ENCODE peak calls at places on chromosomes 7 and 10, in nine cellular contexts. M, X, H, S, D, Y, U, E and Q are unnamed samples.

GRCh38 chr7:130672146-130672545 is 3.6 kb upstream of the COPG2 start:
- DNase-seq in E (no peak), D (no peak), U (no peak), M (no peak), S (no peak), H (no peak), X (no peak), Y (no peak), Q (no peak)

GRCh38 chr10:89793649-89794254 is 92.4 kb downstream of the KIF20B start:
- DNase-seq in Y (peak), M (peak), S (no peak), X (peak), E (peak), U (peak), D (peak), H (peak), Q (peak)

GRCh38 chr7:6424702-6425072 is 23.1 kb downstream of the DAGLB start:
- DNase-seq in Y (no peak), X (no peak), D (no peak), H (no peak), S (no peak), U (no peak), M (no peak), E (no peak), Q (no peak)

GRCh38 chr7:74061840-74062539 is 21.6 kb upstream of the LIMK1 start:
- DNase-seq in H (peak), U (peak), M (peak), D (peak), S (no peak), E (peak), Y (no peak), X (no peak), Q (no peak)

GRCh38 chr7:159154243-159154642 is 9.6 kb upstream of the VIPR2 start:
- DNase-seq in H (no peak), Y (no peak), E (no peak), M (no peak), X (no peak), U (no peak), D (no peak), S (peak), Q (no peak)

GRCh38 chr10:103479135-103479534 is at the start of gene CALHM3:
- DNase-seq in D (no peak), Y (no peak), U (peak), X (no peak), M (no peak), S (no peak), H (no peak), E (no peak), Q (no peak)

GRCh38 chr7:157877298-157877840 is 540.6 kb downstream of the DNAJB6 start:
- DNase-seq in H (no peak), Y (no peak), U (no peak), E (no peak), M (no peak), S (no peak), X (no peak), D (no peak), Q (no peak)

GRCh38 chr10:15084502-15084922 is 4.1 kb downstream of the ACBD7 start:
- DNase-seq in E (peak), D (peak), U (peak), Y (no peak), S (peak), X (no peak), M (peak), H (peak), Q (no peak)

GRCh38 chr7:113084499-113085172 is 2.0 kb downstream of the GPR85 start:
- DNase-seq in M (no peak), U (no peak), H (no peak), Y (no peak), X (no peak), D (no peak), E (no peak), S (no peak), Q (no peak)

GRCh38 chr10:14056545-14057332 is 274.0 kb downstream of the FRMD4A start:
- DNase-seq in S (no peak), Y (peak), U (peak), H (no peak), D (peak), E (peak), X (no peak), M (no peak), Q (no peak)

GRCh38 chr10:86942441-86943315 is 14.7 kb downstream of the MMRN2 start:
- DNase-seq in H (no peak), X (no peak), U (no peak), E (no peak), D (no peak), M (no peak), S (peak), Y (no peak), Q (no peak)

GRCh38 chr10:11440250-11441150 is 170.9 kb downstream of the USP6NL start:
- DNase-seq in U (no peak), M (no peak), X (no peak), H (no peak), D (no peak), S (no peak), E (no peak), Y (no peak), Q (no peak)

GRCh38 chr10:110456523-110457091 is 41.1 kb upstream of the DUSP5 start:
- DNase-seq in Y (no peak), M (no peak), D (peak), E (peak), H (no peak), U (peak), X (no peak), S (no peak), Q (no peak)

GRCh38 chr7:39651262-39651661 is 27.9 kb downstream of the RALA start:
- DNase-seq in Y (no peak), D (peak), M (no peak), H (no peak), E (peak), X (no peak), U (no peak), S (no peak), Q (no peak)

GRCh38 chr7:20053334-20054104 is 163.7 kb downstream of the MACC1 start:
- DNase-seq in X (no peak), E (no peak), Y (no peak), U (no peak), M (no peak), D (no peak), S (no peak), H (no peak), Q (no peak)

GRCh38 chr7:34042406-34042805 is 137.1 kb downstream of the BMPER start:
- DNase-seq in U (no peak), M (no peak), Y (no peak), H (no peak), E (no peak), D (peak), X (no peak), S (no peak), Q (no peak)

GRCh38 chr7:121450631-121451030 is 54.5 kb upstream of the FAM3C start:
- DNase-seq in Y (no peak), S (no peak), M (no peak), D (no peak), X (no peak), U (no peak), E (no peak), H (no peak), Q (no peak)

GRCh38 chr7:37756797-37757551 is 73.4 kb downstream of the GPR141 start:
- DNase-seq in U (no peak), M (no peak), E (no peak), Y (no peak), D (no peak), X (no peak), H (no peak), S (no peak), Q (no peak)

GRCh38 chr7:1940863-1941262 is 270.8 kb downstream of the ELFN1 start:
- DNase-seq in U (no peak), X (no peak), S (no peak), E (no peak), H (no peak), M (no peak), Y (no peak), D (no peak), Q (no peak)

GRCh38 chr10:21675157-21675796 is 141.2 kb downstream of the MLLT10 start:
- DNase-seq in M (peak), X (peak), H (no peak), S (peak), E (peak), D (peak), U (peak), Y (peak), Q (no peak)

GRCh38 chr10:96369890-96370574 is 11.2 kb upstream of the OPALIN start:
- DNase-seq in E (no peak), D (no peak), M (no peak), H (no peak), Y (no peak), U (peak), X (no peak), S (no peak), Q (no peak)

GRCh38 chr10:79090134-79090803 is 21.5 kb downstream of the ZMIZ1 start:
- DNase-seq in S (no peak), H (no peak), D (peak), Y (no peak), M (no peak), U (no peak), X (no peak), E (peak), Q (no peak)

GRCh38 chr10:119516381-119517234 is 25.9 kb downstream of the RGS10 start:
- DNase-seq in M (no peak), Y (no peak), E (no peak), X (no peak), U (peak), D (peak), S (no peak), H (no peak), Q (no peak)

GRCh38 chr7:127895814-127896280 is 135.4 kb downstream of the LRRC4 start:
- DNase-seq in H (no peak), M (no peak), E (no peak), S (no peak), X (no peak), D (no peak), Y (no peak), U (no peak), Q (no peak)

GRCh38 chr10:75525646-75526045 is 94.2 kb downstream of the LRMDA start:
- DNase-seq in H (no peak), E (no peak), Y (no peak), U (peak), X (no peak), S (no peak), M (no peak), D (no peak), Q (no peak)

GRCh38 chr7:43572516-43573049 is 10.3 kb upstream of the STK17A start:
- DNase-seq in Y (no peak), E (peak), H (peak), S (no peak), U (peak), X (no peak), M (no peak), D (peak), Q (no peak)

GRCh38 chr10:30818854-30819253 is 189.3 kb upstream of the LYZL2 start:
- DNase-seq in Y (no peak), M (no peak), D (no peak), X (no peak), U (no peak), E (peak), H (no peak), S (no peak), Q (no peak)

GRCh38 chr7:31084226-31084625 is 32.1 kb downstream of the ADCYAP1R1 start:
- DNase-seq in D (no peak), U (no peak), X (no peak), H (no peak), Y (no peak), M (no peak), E (no peak), S (no peak), Q (no peak)

GRCh38 chr7:105003275-105003674 is 10.7 kb upstream of the KMT2E start:
- DNase-seq in E (peak), X (no peak), M (no peak), D (peak), H (peak), S (no peak), U (peak), Y (no peak), Q (no peak)

GRCh38 chr10:106615081-106615480 is 549.4 kb downstream of the SORCS1 start:
- DNase-seq in Y (no peak), U (no peak), M (no peak), S (no peak), D (peak), X (no peak), E (peak), H (no peak), Q (no peak)

GRCh38 chr10:59582058-59582457 is 127.6 kb downstream of the SLC16A9 start:
- DNase-seq in S (no peak), D (no peak), H (peak), X (no peak), M (no peak), E (no peak), Y (no peak), U (no peak), Q (no peak)

GRCh38 chr7:28481131-28481926 is 69.0 kb downstream of the CREB5 start:
- DNase-seq in M (no peak), E (peak), Y (no peak), U (no peak), S (no peak), X (no peak), H (no peak), D (peak), Q (no peak)

GRCh38 chr10:37711617-37712488 is 145.6 kb downstream of the ZNF248 start:
- DNase-seq in X (no peak), U (no peak), S (no peak), D (no peak), H (no peak), M (no peak), Y (no peak), E (no peak), Q (no peak)

GRCh38 chr7:90155206-90155605 is 937 bp downstream of the STEAP1 start:
- DNase-seq in H (no peak), Y (no peak), X (no peak), D (no peak), U (peak), E (peak), S (no peak), M (no peak), Q (no peak)

GRCh38 chr7:7696458-7697119 is 21.8 kb downstream of the RPA3 start:
- DNase-seq in M (peak), D (peak), U (peak), E (no peak), S (no peak), X (no peak), Y (no peak), H (no peak), Q (no peak)

GRCh38 chr10:126854726-126855125 is 50.5 kb upstream of the DOCK1 start:
- DNase-seq in E (no peak), X (no peak), Y (no peak), U (no peak), H (no peak), M (no peak), S (no peak), D (no peak), Q (peak)

GRCh38 chr10:126851414-126851813 is 53.8 kb upstream of the DOCK1 start:
- DNase-seq in H (no peak), U (no peak), E (no peak), X (no peak), D (no peak), M (no peak), S (no peak), Y (no peak), Q (no peak)

GRCh38 chr10:126857178-126857806 is 47.9 kb upstream of the DOCK1 start:
- DNase-seq in Y (no peak), X (no peak), U (no peak), H (no peak), E (no peak), D (no peak), M (no peak), S (no peak), Q (no peak)
- TF ChIP-seq CTCF in Y (no peak), X (no peak), U (no peak), H (no peak), E (no peak), D (peak), M (no peak), S (no peak), Q (no peak)

DNA sequence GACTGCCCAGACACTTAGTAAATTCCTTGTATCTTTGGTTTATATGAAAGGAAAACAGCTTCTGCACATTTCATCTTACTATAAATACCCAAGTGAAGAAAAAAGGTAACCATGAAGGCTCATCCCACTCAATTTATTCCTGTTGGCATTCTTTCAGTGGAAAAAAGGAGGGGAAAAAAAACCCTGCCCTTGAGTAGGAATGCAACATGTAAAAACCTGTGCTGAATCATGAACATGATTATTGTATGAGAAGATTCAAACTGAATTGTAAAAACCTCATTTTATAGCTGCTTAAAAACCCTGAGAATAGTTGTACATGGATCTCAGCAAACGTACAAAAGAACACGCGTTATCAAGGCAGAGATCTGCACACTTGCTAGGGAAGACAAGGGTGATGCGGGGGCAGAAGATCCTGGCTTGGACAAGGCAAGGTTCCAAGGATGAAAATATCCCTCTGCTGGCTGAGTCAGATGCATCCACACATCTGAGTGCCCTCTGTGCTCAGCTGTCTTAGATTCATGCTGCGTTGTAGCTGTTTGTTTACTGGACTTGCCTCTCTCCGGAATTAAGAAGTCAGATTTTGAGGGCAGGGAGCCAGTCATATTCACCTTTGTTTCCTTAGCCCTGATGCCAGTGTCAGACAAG is 658.2 kb downstream of the PARD3 start:
- DNase-seq in X (no peak), Y (no peak), D (peak), H (no peak), S (no peak), M (no peak), E (peak), U (peak), Q (no peak)
- TF ChIP-seq CTCF in X (no peak), Y (no peak), D (peak), H (peak), S (no peak), M (no peak), E (peak), U (peak), Q (no peak)

GRCh38 chr10:100883322-100883821 is 29.4 kb upstream of the SLF2 start:
- DNase-seq in E (no peak), H (no peak), U (no peak), D (no peak), M (no peak), S (no peak), X (no peak), Y (no peak), Q (no peak)

GRCh38 chr10:100879741-100880360 is 32.9 kb upstream of the SLF2 start:
- DNase-seq in X (peak), E (no peak), H (no peak), U (no peak), M (peak), Y (no peak), S (no peak), D (no peak), Q (no peak)

GRCh38 chr10:100881552-100882250 is 31.1 kb upstream of the SLF2 start:
- DNase-seq in E (no peak), D (no peak), Y (no peak), M (no peak), H (no peak), U (no peak), S (no peak), X (no peak), Q (no peak)

GRCh38 chr10:100882681-100883321 is 30.0 kb upstream of the SLF2 start:
- DNase-seq in S (no peak), U (no peak), D (peak), Y (no peak), H (peak), E (peak), M (no peak), X (no peak), Q (no peak)

DNA sequence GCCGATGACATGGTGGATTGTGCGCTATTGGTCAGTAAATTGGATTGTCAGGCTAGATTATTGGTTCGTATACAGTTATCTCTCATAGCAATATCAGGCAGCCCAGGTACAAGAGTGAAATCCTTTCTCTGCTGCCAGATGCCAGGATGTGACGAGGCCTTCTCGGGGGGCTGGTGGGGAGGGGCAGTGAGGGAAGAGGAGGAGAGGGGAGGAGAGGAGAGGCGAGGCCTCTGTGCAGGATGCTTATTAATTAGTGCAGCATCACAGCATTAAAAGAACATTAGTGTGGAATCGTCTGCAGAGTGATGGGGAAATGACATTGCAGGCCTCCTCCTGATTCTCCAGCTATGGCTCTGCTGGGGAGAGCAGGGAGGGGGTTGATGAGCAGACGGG is 30.5 kb upstream of the SLF2 start:
- DNase-seq in X (no peak), Y (no peak), D (no peak), U (no peak), M (no peak), H (no peak), E (no peak), S (no peak), Q (no peak)
- TF ChIP-seq CTCF in X (no peak), Y (no peak), D (no peak), U (no peak), M (no peak), H (no peak), E (no peak), S (no peak), Q (no peak)

GRCh38 chr7:139265673-139266072 is 34.6 kb downstream of the UBN2 start:
- DNase-seq in H (no peak), U (no peak), Y (no peak), X (no peak), M (peak), E (no peak), S (no peak), D (no peak), Q (no peak)
- TF ChIP-seq CTCF in H (no peak), U (no peak), Y (no peak), X (no peak), M (no peak), E (no peak), S (no peak), D (no peak), Q (no peak)

GRCh38 chr10:114024876-114025609 is 18.6 kb upstream of the ADRB1 start:
- DNase-seq in Y (no peak), D (peak), X (no peak), E (peak), S (no peak), U (peak), M (no peak), H (peak), Q (no peak)
- TF ChIP-seq CTCF in Y (no peak), D (no peak), X (no peak), E (no peak), S (no peak), U (no peak), M (no peak), H (no peak), Q (no peak)

GRCh38 chr7:118648002-118648401 is 423.5 kb downstream of the ANKRD7 start:
- DNase-seq in Y (no peak), X (no peak), S (no peak), E (no peak), M (no peak), U (no peak), H (no peak), D (no peak), Q (no peak)
- TF ChIP-seq CTCF in Y (no peak), X (no peak), S (no peak), E (no peak), M (no peak), U (no peak), H (no peak), D (no peak), Q (no peak)